ENCODE peak calls at places on chromosome 20, in seven cellular contexts. V, K, H, O, X, I and L are unnamed samples. For H3K79me1, the result is how much of the 10 kb centered on the place peaks cover.

GRCh38 chr20:25421107-25421506 is 13.6 kb downstream of the GINS1 start:
- DNase-seq in O (no peak), I (no peak), V (no peak), X (no peak), K (no peak), H (no peak), L (no peak)

GRCh38 chr20:46900068-46900467 is 5.4 kb downstream of the EYA2 start:
- DNase-seq in K (no peak), V (no peak), I (peak), O (no peak), X (no peak), H (no peak), L (no peak)

GRCh38 chr20:3804781-3805180 is 8.7 kb downstream of the CDC25B start:
- DNase-seq in V (no peak), I (no peak), X (no peak), K (no peak), H (no peak), O (no peak), L (no peak)

GRCh38 chr20:15232243-15232642 is 894.8 kb upstream of the FLRT3 start:
- DNase-seq in X (no peak), V (no peak), O (no peak), I (no peak), H (no peak), K (no peak), L (no peak)

GRCh38 chr20:37313546-37314091 is 24.2 kb downstream of the MANBAL start:
- DNase-seq in I (peak), V (no peak), X (no peak), K (no peak), H (peak), O (no peak), L (no peak)

GRCh38 chr20:38840053-38840893 is 34.8 kb downstream of the PPP1R16B start:
- DNase-seq in H (no peak), I (no peak), O (no peak), X (no peak), V (no peak), K (no peak), L (no peak)

GRCh38 chr20:64131406-64131805 is 24.0 kb upstream of the NPBWR2 start:
- DNase-seq in K (no peak), X (no peak), H (no peak), I (no peak), O (no peak), V (no peak), L (peak)

GRCh38 chr20:58238490-58238889 is 10.0 kb upstream of the ANKRD60 start:
- DNase-seq in O (no peak), H (no peak), I (no peak), V (no peak), X (no peak), K (no peak), L (no peak)

GRCh38 chr20:1657556-1658334 is at the start of gene SIRPG:
- DNase-seq in V (no peak), K (no peak), O (no peak), X (no peak), I (no peak), H (no peak), L (no peak)

GRCh38 chr20:10427060-10427692 is 6.8 kb downstream of the MKKS start:
- DNase-seq in V (no peak), I (peak), H (peak), O (peak), K (peak), X (no peak), L (peak)

GRCh38 chr20:6768228-6769185 is 1.0 kb downstream of the BMP2 start:
- DNase-seq in K (peak), O (peak), X (peak), H (peak), V (no peak), I (no peak), L (peak)

GRCh38 chr20:23493172-23493772 is 2.4 kb downstream of the CST8 start:
- DNase-seq in I (no peak), O (no peak), H (no peak), X (no peak), K (no peak), V (no peak), L (no peak)

DNA sequence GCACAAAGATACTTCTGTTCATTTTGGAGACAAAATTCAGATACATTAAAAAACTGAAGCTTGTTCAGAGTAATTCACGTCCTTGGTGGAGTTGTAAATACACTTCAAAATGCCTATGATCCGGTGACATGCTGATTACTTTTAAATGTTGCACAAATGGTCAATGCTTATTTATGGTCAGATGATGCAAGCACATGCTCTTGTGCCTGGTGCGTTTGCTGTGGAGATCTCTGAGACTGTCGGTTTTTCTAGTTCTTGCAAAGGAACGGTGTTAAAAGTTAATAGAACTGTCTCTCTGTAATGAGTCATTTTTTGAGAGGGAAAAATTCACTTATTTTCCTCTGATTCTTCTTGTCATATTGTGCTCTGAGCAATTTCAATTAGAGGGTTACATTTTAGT is 45.2 kb upstream of the EDN3 start:
- DNase-seq in V (no peak), K (no peak), I (no peak), H (no peak), O (no peak), X (no peak), L (no peak)
- H3K79me1 ChIP-seq in V (under half), K (under half), I (under half), H (under half), O (under half), X (under half), L (under half)

GRCh38 chr20:44302026-44302669 is 8.9 kb downstream of the FITM2 start:
- DNase-seq in V (no peak), X (no peak), I (no peak), O (no peak), H (no peak), K (no peak), L (no peak)
- H3K79me1 ChIP-seq in V (under half), X (under half), I (under half), O (under half), H (under half), K (under half), L (under half)

DNA sequence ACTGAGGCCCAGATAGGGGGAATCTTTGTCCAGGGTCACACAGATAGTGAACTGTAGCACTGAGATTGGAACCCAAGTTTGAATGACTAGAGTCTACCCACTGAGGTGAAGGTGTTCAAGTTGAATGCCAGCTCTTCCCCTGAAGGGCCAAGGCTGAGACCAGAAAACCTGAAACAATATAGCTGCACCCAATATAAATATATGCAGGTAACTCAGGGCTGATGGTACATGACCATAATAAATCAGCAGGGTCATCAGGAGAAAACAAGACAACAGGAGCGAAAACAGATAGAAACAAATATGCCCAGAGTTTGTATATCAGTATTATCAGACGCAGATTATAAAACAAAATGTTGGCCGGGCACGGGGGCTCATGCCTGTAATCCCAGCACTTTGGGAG is 4.0 kb upstream of the RBCK1 start:
- DNase-seq in I (no peak), K (no peak), X (no peak), O (no peak), H (no peak), V (no peak), L (no peak)
- H3K79me1 ChIP-seq in I (under half), K (under half), X (under half), O (under half), H (under half), V (under half), L (under half)

DNA sequence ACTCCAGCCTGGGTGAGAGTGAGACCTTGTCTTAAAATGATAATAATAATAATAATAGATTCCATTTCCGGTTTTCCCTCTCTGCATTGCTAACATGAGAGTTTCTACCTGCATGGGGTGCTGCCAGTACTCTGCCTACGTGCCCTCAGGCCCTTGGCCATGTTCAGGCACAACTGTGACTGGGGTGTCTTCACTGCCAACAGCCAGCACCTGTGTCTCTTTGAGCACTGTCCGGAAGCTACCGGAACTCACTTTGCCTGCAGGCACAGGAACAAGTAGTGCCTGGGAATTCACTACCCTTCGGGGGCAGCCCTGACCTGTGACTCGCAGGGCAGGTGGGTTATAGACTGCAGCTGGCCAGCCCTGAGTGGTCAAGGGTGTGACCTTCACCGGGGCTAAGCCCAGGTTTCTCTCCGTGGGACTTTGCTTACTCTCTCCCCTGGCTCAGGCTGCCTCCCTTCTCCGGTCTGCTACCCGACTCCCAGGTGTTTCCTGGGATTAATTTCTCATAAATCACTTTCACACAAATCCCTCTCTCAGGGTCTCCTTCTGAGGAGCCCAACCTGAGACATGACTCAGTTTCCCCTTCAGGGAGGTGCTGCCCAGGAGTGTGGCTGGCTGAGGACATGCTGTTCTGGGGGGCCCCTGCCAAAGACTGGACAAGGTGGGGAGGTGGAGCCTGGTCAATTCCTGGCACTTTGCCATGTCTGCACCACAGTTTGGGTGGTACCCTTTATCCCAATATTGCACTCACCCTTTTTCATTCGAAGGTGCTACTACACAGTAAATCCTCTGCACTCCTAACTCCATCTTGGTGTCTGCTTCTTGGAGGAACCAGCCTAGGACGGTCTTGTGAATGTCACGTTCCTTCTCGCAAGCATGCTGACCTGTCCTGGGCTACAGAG is 79.5 kb upstream of the RALGAPA2 start:
- DNase-seq in K (no peak), I (no peak), X (no peak), V (no peak), H (no peak), O (no peak), L (no peak)
- H3K79me1 ChIP-seq in K (under half), I (under half), X (under half), V (under half), H (under half), O (under half), L (under half)